ENCODE peak calls at places on chromosome 19, in seven cellular contexts. L, B, X, W, C, V and Z are unnamed samples.

GRCh38 chr19:16435999-16436650 is 35.6 kb downstream of the EPS15L1 start:
- DNase-seq in L (peak; percentile 47), B (no peak), X (no peak), W (peak; percentile 54), C (no peak), V (no peak), Z (no peak)

GRCh38 chr19:53101518-53101917 is 1.7 kb downstream of the ZNF160 start:
- DNase-seq in L (no peak), B (no peak), X (no peak), W (no peak), C (no peak), V (peak; percentile 9), Z (peak; percentile 13)

GRCh38 chr19:39998511-39998910 is 1.7 kb downstream of the ZNF546 start:
- DNase-seq in L (peak; percentile 42), B (no peak), X (no peak), W (no peak), C (no peak), V (peak; percentile 35), Z (no peak)

GRCh38 chr19:13208131-13208963 is 58.1 kb downstream of the IER2 start:
- DNase-seq in L (peak; percentile 75), B (peak; percentile 58), X (no peak), W (peak; percentile 83), C (peak; percentile 49), V (no peak), Z (no peak)

GRCh38 chr19:38617283-38617763 is 430 bp downstream of the MAP4K1 start:
- DNase-seq in L (no peak), B (no peak), X (no peak), W (no peak), C (no peak), V (no peak), Z (no peak)

GRCh38 chr19:46386996-46387712 is 26.2 kb downstream of the CCDC8 start:
- DNase-seq in L (no peak), B (no peak), X (no peak), W (no peak), C (no peak), V (no peak), Z (no peak)

GRCh38 chr19:1408300-1409203 is 1.2 kb downstream of the DAZAP1 start:
- DNase-seq in L (peak; percentile 66), B (no peak), X (no peak), W (peak; percentile 61), C (peak; percentile 57), V (peak; percentile 51), Z (no peak)

GRCh38 chr19:1247747-1248453 is 483 bp upstream of the MIDN start:
- DNase-seq in L (peak; percentile 51), B (peak; percentile 77), X (no peak), W (peak; percentile 64), C (peak; percentile 77), V (no peak), Z (peak; percentile 71)

GRCh38 chr19:55646889-55647731 is 902 bp upstream of the CCDC106 start:
- DNase-seq in L (no peak), B (no peak), X (no peak), W (no peak), C (no peak), V (no peak), Z (no peak)

GRCh38 chr19:34300380-34300779 is 46.0 kb downstream of the GARRE1 start:
- DNase-seq in L (no peak), B (no peak), X (no peak), W (no peak), C (no peak), V (no peak), Z (no peak)

GRCh38 chr19:51771369-51771768 is 10.4 kb downstream of the FPR2 start:
- DNase-seq in L (no peak), B (peak; percentile 16), X (no peak), W (peak; percentile 34), C (no peak), V (no peak), Z (no peak)

GRCh38 chr19:35560677-35561076 is 2.8 kb downstream of the ATP4A start:
- DNase-seq in L (no peak), B (no peak), X (no peak), W (no peak), C (no peak), V (no peak), Z (no peak)

GRCh38 chr19:913080-913748 is at the start of gene R3HDM4:
- DNase-seq in L (peak; percentile 42), B (peak; percentile 79), X (peak; percentile 61), W (peak; percentile 48), C (peak; percentile 74), V (peak; percentile 49), Z (peak; percentile 66)

GRCh38 chr19:2097330-2098327 is 914 bp downstream of the IZUMO4 start:
- DNase-seq in L (no peak), B (peak; percentile 47), X (no peak), W (no peak), C (peak; percentile 67), V (no peak), Z (no peak)

GRCh38 chr19:51282335-51282734 is 29.1 kb upstream of the IGLON5 start:
- DNase-seq in L (no peak), B (no peak), X (no peak), W (no peak), C (no peak), V (no peak), Z (no peak)

GRCh38 chr19:54376610-54377009 is 11.9 kb upstream of the LAIR1 start:
- DNase-seq in L (no peak), B (no peak), X (no peak), W (no peak), C (no peak), V (no peak), Z (no peak)

GRCh38 chr19:33193864-33194362 is at the start of gene LRP3:
- DNase-seq in L (peak; percentile 12), B (peak; percentile 61), X (no peak), W (peak; percentile 18), C (peak; percentile 42), V (no peak), Z (peak; percentile 69)

GRCh38 chr19:1725100-1726064 is 27.9 kb upstream of the ONECUT3 start:
- DNase-seq in L (peak; percentile 34), B (peak; percentile 17), X (peak; percentile 85), W (peak; percentile 52), C (peak; percentile 49), V (peak; percentile 27), Z (peak; percentile 83)

GRCh38 chr19:48638831-48639381 is 1.7 kb upstream of the DBP start:
- DNase-seq in L (no peak), B (no peak), X (no peak), W (no peak), C (no peak), V (no peak), Z (no peak)

GRCh38 chr19:21680679-21681078 is 86.7 kb downstream of the ZNF100 start:
- DNase-seq in L (no peak), B (no peak), X (no peak), W (no peak), C (no peak), V (no peak), Z (no peak)

GRCh38 chr19:14440049-14440448 is 6.9 kb downstream of the PKN1 start:
- DNase-seq in L (no peak), B (no peak), X (no peak), W (no peak), C (peak; percentile 61), V (no peak), Z (no peak)

GRCh38 chr19:9065457-9066014 is 21.3 kb upstream of the OR1M1 start:
- DNase-seq in L (no peak), B (no peak), X (no peak), W (no peak), C (no peak), V (no peak), Z (no peak)

GRCh38 chr19:14563989-14564650 is 7.7 kb downstream of the NDUFB7 start:
- DNase-seq in L (no peak), B (no peak), X (peak; percentile 11), W (no peak), C (no peak), V (peak; percentile 45), Z (peak; percentile 83)

GRCh38 chr19:41821003-41821735 is 23.3 kb downstream of the LYPD4 start:
- DNase-seq in L (peak; percentile 26), B (no peak), X (peak; percentile 94), W (peak; percentile 41), C (no peak), V (peak; percentile 19), Z (peak; percentile 69)

GRCh38 chr19:16084067-16084685 is 7.9 kb downstream of the TPM4 start:
- DNase-seq in L (no peak), B (no peak), X (no peak), W (no peak), C (no peak), V (no peak), Z (no peak)

GRCh38 chr19:11693505-11694499 is 44.9 kb downstream of the ZNF823 start:
- DNase-seq in L (peak; percentile 61), B (no peak), X (no peak), W (peak; percentile 59), C (no peak), V (peak; percentile 70), Z (peak; percentile 91)
- H3K4me3 ChIP-seq in L (peak overlapping the region; percentile 83), B (peak overlapping the region; percentile 61), X (no peak overlapping the region), W (peak overlapping the region; percentile 80), C (peak overlapping the region; percentile 85), V (peak overlapping the region; percentile 59), Z (peak overlapping the region; percentile 93)

GRCh38 chr19:10333758-10334339 is 520 bp upstream of the RAVER1 start:
- DNase-seq in L (peak; percentile 4), B (no peak), X (no peak), W (peak; percentile 4), C (no peak), V (no peak), Z (no peak)
- H3K4me3 ChIP-seq in L (peak overlapping the region; percentile 88), B (peak overlapping the region; percentile 91), X (peak overlapping the region; percentile 76), W (peak overlapping the region; percentile 90), C (peak overlapping the region; percentile 92), V (peak overlapping the region; percentile 74), Z (peak overlapping the region; percentile 74)

DNA sequence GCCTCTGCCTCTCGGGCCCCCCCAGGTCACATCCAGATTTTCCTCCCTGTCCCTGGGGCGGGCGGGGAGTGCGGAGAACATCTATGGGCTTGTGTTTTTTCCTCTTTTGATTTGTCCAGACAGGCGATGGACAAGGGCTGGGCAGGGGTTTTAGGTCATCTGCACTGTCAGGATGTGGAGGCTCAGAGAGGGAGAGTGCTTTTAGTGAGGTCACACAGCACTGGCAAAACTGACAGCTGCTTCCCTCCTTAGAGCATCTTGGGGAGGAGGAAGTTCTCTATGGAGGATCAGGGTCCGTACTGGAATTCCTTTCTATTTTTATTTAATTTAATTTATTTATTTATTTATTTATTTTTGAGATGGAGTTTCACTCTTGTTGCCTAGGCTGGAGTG is 38.9 kb downstream of the NFIC start:
- DNase-seq in L (no peak), B (no peak), X (no peak), W (no peak), C (no peak), V (no peak), Z (no peak)
- H3K4me3 ChIP-seq in L (peak overlapping the region; percentile 51), B (peak overlapping the region; percentile 61), X (no peak overlapping the region), W (no peak overlapping the region), C (peak overlapping the region; percentile 33), V (no peak overlapping the region), Z (no peak overlapping the region)

GRCh38 chr19:17685451-17686026 is 2.6 kb downstream of the UNC13A start:
- DNase-seq in L (no peak), B (no peak), X (no peak), W (no peak), C (no peak), V (no peak), Z (no peak)

GRCh38 chr19:17687141-17687856 is 855 bp downstream of the UNC13A start:
- DNase-seq in L (no peak), B (no peak), X (no peak), W (no peak), C (no peak), V (no peak), Z (peak; percentile 33)

GRCh38 chr19:17686027-17686511 is 2.1 kb downstream of the UNC13A start:
- DNase-seq in L (peak; percentile 21), B (no peak), X (no peak), W (peak; percentile 20), C (no peak), V (no peak), Z (no peak)

GRCh38 chr19:17687857-17688784 is at the start of gene UNC13A:
- DNase-seq in L (peak; percentile 35), B (peak; percentile 27), X (peak; percentile 47), W (peak; percentile 48), C (peak; percentile 27), V (peak; percentile 39), Z (peak; percentile 83)

GRCh38 chr19:17686592-17687042 is 1.5 kb downstream of the UNC13A start:
- DNase-seq in L (peak; percentile 12), B (no peak), X (peak; percentile 63), W (peak; percentile 21), C (no peak), V (no peak), Z (peak; percentile 89)
- H3K4me3 ChIP-seq in L (peak overlapping the region; percentile 47), B (no peak overlapping the region), X (peak overlapping the region; percentile 50), W (peak overlapping the region; percentile 17), C (peak overlapping the region; percentile 36), V (no peak overlapping the region), Z (peak overlapping the region; percentile 98)